ENCODE peak calls at places on chromosomes 5 and 9, in ten cellular contexts. One of them, this sample, is unnamed.

GRCh38 chr9:127498298-127498697 is 47.0 kb downstream of the LRSAM1 start:
- DNase-seq in fibroblast of gingiva: no peak
- DNase-seq in fibroblast of the conjunctiva: no peak
- DNase-seq in germinal center: no peak
- DNase-seq in cardiac fibroblast: no peak
- DNase-seq in skeletal muscle cell: no peak
- DNase-seq in breast epithelium: no peak
- DNase-seq in A549: no peak
- DNase-seq in neural crest cell: no peak
- DNase-seq in amygdala: no peak
- DNase-seq in this sample: no peak

GRCh38 chr5:95861221-95861857 is 38.8 kb upstream of the GLRX start:
- DNase-seq in fibroblast of gingiva: peak
- DNase-seq in fibroblast of the conjunctiva: peak
- DNase-seq in germinal center: no peak
- DNase-seq in cardiac fibroblast: peak
- DNase-seq in skeletal muscle cell: peak
- DNase-seq in breast epithelium: peak
- DNase-seq in A549: peak
- DNase-seq in neural crest cell: no peak
- DNase-seq in amygdala: no peak
- DNase-seq in this sample: no peak

GRCh38 chr9:82091610-82092009 is 103.0 kb downstream of the SPATA31D1 start:
- DNase-seq in fibroblast of gingiva: no peak
- DNase-seq in fibroblast of the conjunctiva: no peak
- DNase-seq in germinal center: peak
- DNase-seq in cardiac fibroblast: no peak
- DNase-seq in skeletal muscle cell: no peak
- DNase-seq in breast epithelium: no peak
- DNase-seq in A549: no peak
- DNase-seq in neural crest cell: no peak
- DNase-seq in amygdala: no peak
- DNase-seq in this sample: no peak

GRCh38 chr5:1060535-1060981 is 51.3 kb downstream of the SLC12A7 start:
- DNase-seq in fibroblast of gingiva: no peak
- DNase-seq in fibroblast of the conjunctiva: no peak
- DNase-seq in germinal center: no peak
- DNase-seq in cardiac fibroblast: no peak
- DNase-seq in skeletal muscle cell: no peak
- DNase-seq in breast epithelium: no peak
- DNase-seq in A549: no peak
- DNase-seq in neural crest cell: no peak
- DNase-seq in amygdala: no peak
- DNase-seq in this sample: no peak

GRCh38 chr5:32960340-32961065 is 249.4 kb downstream of the NPR3 start:
- DNase-seq in fibroblast of gingiva: peak
- DNase-seq in fibroblast of the conjunctiva: no peak
- DNase-seq in germinal center: no peak
- DNase-seq in cardiac fibroblast: peak
- DNase-seq in skeletal muscle cell: no peak
- DNase-seq in breast epithelium: no peak
- DNase-seq in A549: no peak
- DNase-seq in neural crest cell: no peak
- DNase-seq in amygdala: no peak
- DNase-seq in this sample: no peak

GRCh38 chr9:15133488-15133887 is 173.5 kb downstream of the TTC39B start:
- DNase-seq in fibroblast of gingiva: no peak
- DNase-seq in fibroblast of the conjunctiva: no peak
- DNase-seq in germinal center: no peak
- DNase-seq in cardiac fibroblast: no peak
- DNase-seq in skeletal muscle cell: no peak
- DNase-seq in breast epithelium: no peak
- DNase-seq in A549: no peak
- DNase-seq in neural crest cell: no peak
- DNase-seq in amygdala: no peak
- DNase-seq in this sample: no peak

GRCh38 chr5:133552925-133553525 is 59.3 kb downstream of the FSTL4 start:
- DNase-seq in fibroblast of gingiva: peak
- DNase-seq in fibroblast of the conjunctiva: no peak
- DNase-seq in germinal center: peak
- DNase-seq in cardiac fibroblast: peak
- DNase-seq in skeletal muscle cell: no peak
- DNase-seq in breast epithelium: no peak
- DNase-seq in A549: peak
- DNase-seq in neural crest cell: peak
- DNase-seq in amygdala: peak
- DNase-seq in this sample: peak

GRCh38 chr5:106875591-106876297 is 795.0 kb downstream of the EFNA5 start:
- DNase-seq in fibroblast of gingiva: peak
- DNase-seq in fibroblast of the conjunctiva: no peak
- DNase-seq in germinal center: no peak
- DNase-seq in cardiac fibroblast: peak
- DNase-seq in skeletal muscle cell: no peak
- DNase-seq in breast epithelium: no peak
- DNase-seq in A549: peak
- DNase-seq in neural crest cell: no peak
- DNase-seq in amygdala: no peak
- DNase-seq in this sample: no peak